ENCODE peak calls at places on chromosomes 5 and 9, in four cellular contexts. F, I, M and E are unnamed samples.

GRCh38 chr5:67538855-67539506 is 342.4 kb upstream of the CD180 start:
- DNase-seq in F (no peak), I (no peak), M (no peak), E (no peak)

GRCh38 chr5:83492331-83492730 is 20.8 kb downstream of the VCAN start:
- DNase-seq in F (no peak), I (no peak), M (no peak), E (no peak)

GRCh38 chr9:88006511-88007290 is 32.4 kb upstream of the CDK20 start:
- DNase-seq in F (no peak), I (peak; percentile 64), M (no peak), E (no peak)

GRCh38 chr9:136545065-136545965 is 533 bp downstream of the NOTCH1 start:
- DNase-seq in F (no peak), I (peak; percentile 88), M (no peak), E (peak; percentile 29)

GRCh38 chr5:132528866-132529634 is 14.3 kb downstream of the IL5 start:
- DNase-seq in F (no peak), I (no peak), M (no peak), E (no peak)

GRCh38 chr9:37408933-37409710 is 13.4 kb upstream of the GRHPR start:
- DNase-seq in F (no peak), I (peak; percentile 71), M (no peak), E (peak; percentile 25)

GRCh38 chr9:91158946-91159345 is 202.8 kb downstream of the AUH start:
- DNase-seq in F (no peak), I (peak; percentile 43), M (no peak), E (no peak)

GRCh38 chr5:9156282-9156681 is 389.6 kb downstream of the SEMA5A start:
- DNase-seq in F (peak; percentile 87), I (no peak), M (no peak), E (no peak)

GRCh38 chr5:174419523-174420132 is 304.8 kb upstream of the MSX2 start:
- DNase-seq in F (peak; percentile 82), I (peak; percentile 88), M (peak; percentile 32), E (peak; percentile 94)

GRCh38 chr9:75109210-75109839 is 21.0 kb downstream of the OSTF1 start:
- DNase-seq in F (no peak), I (no peak), M (no peak), E (no peak)

GRCh38 chr5:11760940-11761603 is 143.2 kb downstream of the CTNND2 start:
- DNase-seq in F (no peak), I (no peak), M (no peak), E (no peak)

GRCh38 chr5:73812962-73813588 is 187.1 kb downstream of the ARHGEF28 start:
- DNase-seq in F (no peak), I (no peak), M (no peak), E (no peak)

GRCh38 chr5:78905084-78905938 is 79.8 kb downstream of the ARSB start:
- DNase-seq in F (no peak), I (no peak), M (no peak), E (no peak)

GRCh38 chr5:32600057-32600622 is 14.8 kb downstream of the SUB1 start:
- DNase-seq in F (no peak), I (no peak), M (no peak), E (peak; percentile 55)

GRCh38 chr9:88721028-88721427 is 186.1 kb downstream of the NXNL2 start:
- DNase-seq in F (no peak), I (no peak), M (no peak), E (peak; percentile 56)

GRCh38 chr5:74126294-74126693 is 500.3 kb downstream of the ARHGEF28 start:
- DNase-seq in F (no peak), I (no peak), M (no peak), E (no peak)

GRCh38 chr5:151255621-151256286 is 2.8 kb downstream of the GM2A start:
- DNase-seq in F (no peak), I (no peak), M (no peak), E (no peak)

GRCh38 chr5:127088226-127088625 is 14.9 kb upstream of the C5orf63 start:
- DNase-seq in F (no peak), I (no peak), M (no peak), E (peak; percentile 83)